ENCODE peak calls at places on chromosome 22, in seven cellular contexts. K, T, C, W, I, N and M are unnamed samples.

GRCh38 chr22:23762866-23763578 is at the start of gene C22orf15:
- DNase-seq in N (no peak), C (peak), T (no peak), W (no peak), K (no peak), I (no peak), M (no peak)

GRCh38 chr22:44685384-44686056 is 16.5 kb upstream of the PRR5 start:
- DNase-seq in W (peak), C (no peak), N (peak), T (no peak), K (peak), I (peak), M (peak)

GRCh38 chr22:39185601-39186012 is 33.1 kb upstream of the CBX7 start:
- DNase-seq in W (no peak), N (no peak), K (peak), I (no peak), T (no peak), C (no peak), M (no peak)

GRCh38 chr22:30606455-30607299 is at the start of gene TCN2:
- DNase-seq in N (peak), C (peak), W (peak), I (peak), T (peak), K (peak), M (no peak)

GRCh38 chr22:37870273-37870672 is 21.1 kb downstream of the EIF3L start:
- DNase-seq in I (no peak), C (no peak), W (no peak), N (no peak), T (no peak), K (peak), M (no peak)

GRCh38 chr22:35308480-35308945 is 8.8 kb downstream of the TOM1 start:
- DNase-seq in N (no peak), W (no peak), C (peak), K (no peak), I (peak), T (no peak), M (peak)

GRCh38 chr22:36977401-36977861 is 41.8 kb downstream of the TST start:
- DNase-seq in K (peak), W (no peak), C (peak), N (peak), T (peak), I (peak), M (peak)

GRCh38 chr22:22433770-22434169 is 74.8 kb downstream of the ZNF280B start:
- DNase-seq in K (no peak), N (no peak), C (no peak), I (no peak), W (no peak), T (no peak), M (no peak)

GRCh38 chr22:36447634-36448033 is 33.8 kb downstream of the TXN2 start:
- DNase-seq in K (no peak), T (no peak), N (no peak), C (no peak), I (no peak), W (no peak), M (no peak)

GRCh38 chr22:44147821-44148574 is 32.7 kb upstream of the PARVG start:
- DNase-seq in C (no peak), N (no peak), I (no peak), T (no peak), K (no peak), W (no peak), M (no peak)

GRCh38 chr22:39284142-39284980 is 35.1 kb downstream of the RPL3 start:
- DNase-seq in N (no peak), I (no peak), K (peak), T (no peak), C (no peak), W (no peak), M (no peak)

GRCh38 chr22:35231585-35232084 is 25.7 kb upstream of the HMGXB4 start:
- DNase-seq in T (peak), K (peak), C (peak), I (peak), N (peak), W (peak), M (peak)

GRCh38 chr22:36538529-36538928 is 9.6 kb upstream of the EIF3D start:
- DNase-seq in I (no peak), K (no peak), N (no peak), W (no peak), T (no peak), C (no peak), M (no peak)